ENCODE peak calls at places on chromosomes 7 and 10, in four cellular contexts. One of them, this sample, is unnamed.

GRCh38 chr7:7254908-7255307 is 72.6 kb downstream of the C1GALT1 start:
- DNase-seq in right lobe of liver: no peak
- DNase-seq in adrenal gland: no peak
- DNase-seq in IMR-90: no peak
- DNase-seq in this sample: no peak

GRCh38 chr7:50552921-50553320 is 12.3 kb downstream of the DDC start:
- DNase-seq in right lobe of liver: no peak
- DNase-seq in IMR-90: peak
- DNase-seq in adrenal gland: peak
- DNase-seq in this sample: no peak

GRCh38 chr7:28358423-28358868 is 53.9 kb upstream of the CREB5 start:
- DNase-seq in right lobe of liver: no peak
- DNase-seq in adrenal gland: no peak
- DNase-seq in IMR-90: peak
- DNase-seq in this sample: no peak

GRCh38 chr10:132698211-132698751 is 87.7 kb downstream of the NKX6-2 start:
- DNase-seq in adrenal gland: no peak
- DNase-seq in IMR-90: no peak
- DNase-seq in right lobe of liver: peak
- DNase-seq in this sample: no peak

GRCh38 chr7:44194069-44194468 is 4.8 kb upstream of the GCK start:
- DNase-seq in adrenal gland: no peak
- DNase-seq in IMR-90: peak
- DNase-seq in right lobe of liver: no peak
- DNase-seq in this sample: no peak

GRCh38 chr7:66070222-66070621 is 5.4 kb upstream of the ASL start:
- DNase-seq in IMR-90: no peak
- DNase-seq in right lobe of liver: no peak
- DNase-seq in adrenal gland: no peak
- DNase-seq in this sample: no peak

GRCh38 chr7:83882551-83882950 is 233.6 kb upstream of the SEMA3E start:
- DNase-seq in IMR-90: no peak
- DNase-seq in right lobe of liver: no peak
- DNase-seq in adrenal gland: no peak
- DNase-seq in this sample: no peak

GRCh38 chr7:54725255-54725654 is 33.8 kb downstream of the SEC61G start:
- DNase-seq in right lobe of liver: no peak
- DNase-seq in IMR-90: no peak
- DNase-seq in adrenal gland: no peak
- DNase-seq in this sample: no peak

GRCh38 chr7:6175642-6176041 is 96.8 kb downstream of the CYTH3 start:
- DNase-seq in right lobe of liver: no peak
- DNase-seq in IMR-90: peak
- DNase-seq in adrenal gland: peak
- DNase-seq in this sample: no peak

GRCh38 chr10:126479280-126479679 is 91.0 kb upstream of the ADAM12 start:
- DNase-seq in IMR-90: no peak
- DNase-seq in adrenal gland: no peak
- DNase-seq in right lobe of liver: no peak
- DNase-seq in this sample: no peak

GRCh38 chr7:119281181-119281846 is 991.7 kb upstream of the KCND2 start:
- DNase-seq in adrenal gland: no peak
- DNase-seq in right lobe of liver: no peak
- DNase-seq in IMR-90: no peak
- DNase-seq in this sample: no peak

GRCh38 chr10:110993024-110993693 is 73.8 kb downstream of the SHOC2 start:
- DNase-seq in right lobe of liver: no peak
- DNase-seq in IMR-90: peak
- DNase-seq in adrenal gland: no peak
- DNase-seq in this sample: no peak

GRCh38 chr7:132580277-132580676 is 4.0 kb upstream of the PLXNA4 start:
- DNase-seq in adrenal gland: no peak
- DNase-seq in right lobe of liver: no peak
- DNase-seq in IMR-90: no peak
- DNase-seq in this sample: no peak

GRCh38 chr7:29593458-29593857 is 29.8 kb downstream of the PRR15 start:
- DNase-seq in IMR-90: no peak
- DNase-seq in right lobe of liver: no peak
- DNase-seq in adrenal gland: no peak
- DNase-seq in this sample: no peak

GRCh38 chr10:43857206-43857952 is 208.7 kb upstream of the ZNF32 start:
- DNase-seq in IMR-90: peak
- DNase-seq in adrenal gland: no peak
- DNase-seq in right lobe of liver: no peak
- DNase-seq in this sample: no peak

GRCh38 chr10:131885391-131886165 is 15.2 kb upstream of the PPP2R2D start:
- DNase-seq in adrenal gland: peak
- DNase-seq in IMR-90: peak
- DNase-seq in right lobe of liver: peak
- DNase-seq in this sample: peak

GRCh38 chr10:29540016-29540415 is 94.8 kb downstream of the SVIL start:
- DNase-seq in IMR-90: no peak
- DNase-seq in adrenal gland: no peak
- DNase-seq in right lobe of liver: no peak
- DNase-seq in this sample: no peak

GRCh38 chr7:2934211-2934731 is 90.2 kb upstream of the GNA12 start:
- DNase-seq in adrenal gland: no peak
- DNase-seq in IMR-90: peak
- DNase-seq in right lobe of liver: no peak
- DNase-seq in this sample: no peak

GRCh38 chr7:371779-372545 is 82.0 kb downstream of the FOXL3 start:
- DNase-seq in adrenal gland: no peak
- DNase-seq in IMR-90: no peak
- DNase-seq in right lobe of liver: peak
- DNase-seq in this sample: no peak

GRCh38 chr7:7783001-7783400 is 64.6 kb upstream of the RPA3 start:
- DNase-seq in IMR-90: no peak
- DNase-seq in adrenal gland: no peak
- DNase-seq in right lobe of liver: no peak
- DNase-seq in this sample: no peak

GRCh38 chr7:143884978-143885559 is 16.9 kb downstream of the TCAF1 start:
- DNase-seq in adrenal gland: no peak
- DNase-seq in IMR-90: peak
- DNase-seq in right lobe of liver: peak
- DNase-seq in this sample: no peak

GRCh38 chr10:113058175-113058961 is 108.3 kb downstream of the TCF7L2 start:
- DNase-seq in adrenal gland: no peak
- DNase-seq in right lobe of liver: no peak
- DNase-seq in IMR-90: peak
- DNase-seq in this sample: no peak

GRCh38 chr10:77609781-77610272 is 27.8 kb downstream of the KCNMA1 start:
- DNase-seq in IMR-90: peak
- DNase-seq in adrenal gland: no peak
- DNase-seq in right lobe of liver: no peak
- DNase-seq in this sample: no peak

GRCh38 chr7:70376561-70377031 is 755.3 kb upstream of the GALNT17 start:
- DNase-seq in IMR-90: no peak
- DNase-seq in adrenal gland: no peak
- DNase-seq in right lobe of liver: no peak
- DNase-seq in this sample: no peak

GRCh38 chr7:130956417-130957139 is 222.6 kb upstream of the KLF14 start:
- DNase-seq in IMR-90: peak
- DNase-seq in adrenal gland: no peak
- DNase-seq in right lobe of liver: no peak
- DNase-seq in this sample: no peak

GRCh38 chr7:102321351-102322201 is 34.7 kb downstream of the SPDYE6 start:
- DNase-seq in IMR-90: no peak
- DNase-seq in adrenal gland: no peak
- DNase-seq in right lobe of liver: peak
- DNase-seq in this sample: no peak

GRCh38 chr10:585502-585901 is 104.0 kb downstream of the DIP2C start:
- DNase-seq in adrenal gland: no peak
- DNase-seq in IMR-90: no peak
- DNase-seq in right lobe of liver: no peak
- DNase-seq in this sample: no peak

GRCh38 chr10:47361293-47361692 is 13.1 kb downstream of the RBP3 start:
- DNase-seq in adrenal gland: peak
- DNase-seq in IMR-90: peak
- DNase-seq in right lobe of liver: peak
- DNase-seq in this sample: no peak

GRCh38 chr10:51075802-51076201 is 1.5 kb downstream of the PRKG1 start:
- DNase-seq in IMR-90: no peak
- DNase-seq in right lobe of liver: no peak
- DNase-seq in adrenal gland: no peak
- DNase-seq in this sample: no peak

GRCh38 chr10:51073035-51073434 is 1.3 kb upstream of the PRKG1 start:
- DNase-seq in IMR-90: no peak
- DNase-seq in right lobe of liver: no peak
- DNase-seq in adrenal gland: no peak
- DNase-seq in this sample: no peak

GRCh38 chr10:51073461-51074237 is 638 bp upstream of the PRKG1 start:
- DNase-seq in right lobe of liver: no peak
- DNase-seq in adrenal gland: peak
- DNase-seq in IMR-90: peak
- DNase-seq in this sample: peak

GRCh38 chr10:51076442-51076841 is 2.2 kb downstream of the PRKG1 start:
- DNase-seq in adrenal gland: no peak
- DNase-seq in IMR-90: no peak
- DNase-seq in right lobe of liver: no peak
- DNase-seq in this sample: no peak

GRCh38 chr10:51074238-51075028 is at the start of gene PRKG1:
- DNase-seq in adrenal gland: peak
- DNase-seq in right lobe of liver: peak
- DNase-seq in IMR-90: peak
- DNase-seq in this sample: peak
- TF ChIP-seq POLR2A in adrenal gland: no peak
- TF ChIP-seq POLR2A in right lobe of liver: no peak
- TF ChIP-seq POLR2A in IMR-90: peak
- TF ChIP-seq POLR2A in this sample: no peak

DNA sequence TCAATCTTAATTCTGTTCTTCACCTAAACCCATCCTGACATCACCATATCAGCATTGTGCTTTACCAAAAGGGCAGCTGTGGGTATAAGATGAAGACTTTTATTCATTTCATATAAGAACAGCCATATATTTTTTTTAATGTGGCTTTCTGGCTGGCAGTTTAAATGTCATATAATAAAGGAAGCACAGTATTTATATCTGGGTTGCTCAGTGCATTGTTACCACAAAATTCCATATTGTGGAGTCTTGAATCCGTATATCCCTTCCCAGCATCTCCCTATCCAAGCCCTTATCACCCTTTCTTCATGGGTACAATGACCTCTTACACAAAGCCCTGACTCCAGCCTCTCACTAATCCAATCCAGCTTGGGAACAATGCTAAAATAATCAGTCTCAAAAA is 125.8 kb downstream of the RAPGEF5 start:
- DNase-seq in adrenal gland: no peak
- DNase-seq in right lobe of liver: no peak
- DNase-seq in IMR-90: no peak
- DNase-seq in this sample: no peak
- H3K27ac ChIP-seq in adrenal gland: no peak
- H3K27ac ChIP-seq in right lobe of liver: no peak
- H3K27ac ChIP-seq in IMR-90: no peak
- H3K27ac ChIP-seq in this sample: no peak

GRCh38 chr10:70476249-70477035 is 2.1 kb upstream of the PALD1 start:
- DNase-seq in adrenal gland: no peak
- DNase-seq in IMR-90: no peak
- DNase-seq in right lobe of liver: no peak
- DNase-seq in this sample: no peak

GRCh38 chr10:70479161-70479531 is 579 bp downstream of the PALD1 start:
- DNase-seq in right lobe of liver: no peak
- DNase-seq in adrenal gland: no peak
- DNase-seq in IMR-90: no peak
- DNase-seq in this sample: no peak

GRCh38 chr10:70479626-70480253 is 1.2 kb downstream of the PALD1 start:
- DNase-seq in right lobe of liver: no peak
- DNase-seq in IMR-90: no peak
- DNase-seq in adrenal gland: no peak
- DNase-seq in this sample: no peak

GRCh38 chr10:70478191-70479160 is at the start of gene PALD1:
- DNase-seq in adrenal gland: peak
- DNase-seq in right lobe of liver: peak
- DNase-seq in IMR-90: no peak
- DNase-seq in this sample: peak

GRCh38 chr10:70477661-70478162 is 855 bp upstream of the PALD1 start:
- DNase-seq in adrenal gland: no peak
- DNase-seq in IMR-90: peak
- DNase-seq in right lobe of liver: no peak
- DNase-seq in this sample: no peak
- TF ChIP-seq POLR2A in adrenal gland: no peak
- TF ChIP-seq POLR2A in IMR-90: no peak
- TF ChIP-seq POLR2A in right lobe of liver: no peak
- TF ChIP-seq POLR2A in this sample: no peak

GRCh38 chr10:34734918-34735317 is 80.2 kb downstream of the PARD3 start:
- DNase-seq in right lobe of liver: no peak
- DNase-seq in IMR-90: no peak
- DNase-seq in adrenal gland: no peak
- DNase-seq in this sample: no peak

GRCh38 chr10:34731213-34731612 is 83.9 kb downstream of the PARD3 start:
- DNase-seq in IMR-90: no peak
- DNase-seq in right lobe of liver: no peak
- DNase-seq in adrenal gland: no peak
- DNase-seq in this sample: no peak

GRCh38 chr10:34730726-34731125 is 84.4 kb downstream of the PARD3 start:
- DNase-seq in IMR-90: no peak
- DNase-seq in adrenal gland: no peak
- DNase-seq in right lobe of liver: no peak
- DNase-seq in this sample: no peak

GRCh38 chr10:34731885-34732701 is 83.0 kb downstream of the PARD3 start:
- DNase-seq in right lobe of liver: no peak
- DNase-seq in IMR-90: peak
- DNase-seq in adrenal gland: peak
- DNase-seq in this sample: no peak

DNA sequence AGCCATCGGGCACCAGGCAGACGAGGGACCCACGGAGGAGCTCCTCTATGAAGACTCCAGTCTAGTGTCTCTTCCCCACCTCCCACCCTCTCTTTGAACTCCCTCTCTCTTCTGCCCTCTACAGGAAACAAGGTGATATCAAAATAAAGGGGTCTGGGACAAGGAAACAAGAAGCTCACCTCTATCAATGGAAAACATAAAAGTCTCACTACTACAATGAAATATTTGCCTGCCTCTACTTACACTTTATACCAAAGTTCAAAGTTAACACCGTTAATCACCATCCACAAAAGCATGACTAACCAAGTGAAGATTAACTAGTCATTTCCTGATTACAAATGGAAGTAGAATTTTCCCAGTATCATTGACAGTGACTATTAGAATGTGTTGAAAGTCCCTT is 82.2 kb downstream of the PARD3 start:
- DNase-seq in IMR-90: peak
- DNase-seq in right lobe of liver: no peak
- DNase-seq in adrenal gland: no peak
- DNase-seq in this sample: no peak
- H3K27ac ChIP-seq in IMR-90: no peak
- H3K27ac ChIP-seq in right lobe of liver: no peak
- H3K27ac ChIP-seq in adrenal gland: no peak
- H3K27ac ChIP-seq in this sample: no peak

GRCh38 chr10:96832721-96833219 is 672 bp downstream of the LCOR start:
- DNase-seq in IMR-90: peak
- DNase-seq in adrenal gland: peak
- DNase-seq in right lobe of liver: peak
- DNase-seq in this sample: peak
- TF ChIP-seq POLR2A in IMR-90: no peak
- TF ChIP-seq POLR2A in adrenal gland: peak
- TF ChIP-seq POLR2A in right lobe of liver: peak
- TF ChIP-seq POLR2A in this sample: peak

GRCh38 chr10:17335065-17335464 is 107.0 kb downstream of the VIM start:
- DNase-seq in IMR-90: peak
- DNase-seq in adrenal gland: no peak
- DNase-seq in right lobe of liver: no peak
- DNase-seq in this sample: no peak
- H3K27ac ChIP-seq in IMR-90: no peak
- H3K27ac ChIP-seq in adrenal gland: no peak
- H3K27ac ChIP-seq in right lobe of liver: no peak
- H3K27ac ChIP-seq in this sample: no peak

GRCh38 chr10:100346351-100346764 is 675 bp upstream of the SCD start:
- DNase-seq in right lobe of liver: peak
- DNase-seq in IMR-90: peak
- DNase-seq in adrenal gland: peak
- DNase-seq in this sample: peak
- TF ChIP-seq POLR2A in right lobe of liver: no peak
- TF ChIP-seq POLR2A in IMR-90: no peak
- TF ChIP-seq POLR2A in adrenal gland: no peak
- TF ChIP-seq POLR2A in this sample: no peak